ENCODE peak calls at places on chromosomes 4 and X, in four cellular contexts. One of them, this sample, is unnamed.

GRCh38 chrX:7927259-7928167 is at the start of gene PNPLA4:
- DNase-seq in H1: peak
- DNase-seq in sigmoid colon: peak
- DNase-seq in transverse colon: peak
- DNase-seq in this sample: peak

GRCh38 chr4:188960411-188961093 is 821.3 kb downstream of the TRIML1 start:
- DNase-seq in sigmoid colon: no peak
- DNase-seq in H1: no peak
- DNase-seq in transverse colon: no peak
- DNase-seq in this sample: no peak

GRCh38 chr4:103012085-103012484 is 7.4 kb downstream of the SLC9B1 start:
- DNase-seq in H1: no peak
- DNase-seq in sigmoid colon: no peak
- DNase-seq in transverse colon: no peak
- DNase-seq in this sample: no peak

GRCh38 chr4:147640331-147640730 is 23.1 kb downstream of the TMEM184C start:
- DNase-seq in transverse colon: no peak
- DNase-seq in sigmoid colon: no peak
- DNase-seq in H1: no peak
- DNase-seq in this sample: no peak

GRCh38 chr4:58274553-58274952 is 1164.4 kb upstream of the IGFBP7 start:
- DNase-seq in sigmoid colon: no peak
- DNase-seq in transverse colon: no peak
- DNase-seq in H1: no peak
- DNase-seq in this sample: no peak

GRCh38 chr4:132557660-132558059 is 591.4 kb upstream of the PCDH10 start:
- DNase-seq in sigmoid colon: no peak
- DNase-seq in H1: no peak
- DNase-seq in transverse colon: no peak
- DNase-seq in this sample: no peak

GRCh38 chrX:4844376-4844775 is 1130.9 kb upstream of the PRKX start:
- DNase-seq in transverse colon: no peak
- DNase-seq in H1: no peak
- DNase-seq in sigmoid colon: no peak
- DNase-seq in this sample: no peak

GRCh38 chrX:111837226-111837625 is 38.8 kb upstream of the TRPC5OS start:
- DNase-seq in H1: no peak
- DNase-seq in transverse colon: no peak
- DNase-seq in sigmoid colon: no peak
- DNase-seq in this sample: no peak

GRCh38 chrX:127708155-127708554 is 344.0 kb downstream of the ACTRT1 start:
- DNase-seq in H1: no peak
- DNase-seq in transverse colon: no peak
- DNase-seq in sigmoid colon: no peak
- DNase-seq in this sample: peak

GRCh38 chrX:148203531-148203930 is 222.4 kb downstream of the FMR1NB start:
- DNase-seq in transverse colon: no peak
- DNase-seq in H1: no peak
- DNase-seq in sigmoid colon: no peak
- DNase-seq in this sample: no peak

GRCh38 chrX:79130857-79131256 is 13.6 kb upstream of the GPR174 start:
- DNase-seq in transverse colon: no peak
- DNase-seq in sigmoid colon: no peak
- DNase-seq in H1: no peak
- DNase-seq in this sample: no peak

GRCh38 chrX:10278716-10279115 is 121.9 kb downstream of the CLCN4 start:
- DNase-seq in H1: no peak
- DNase-seq in transverse colon: no peak
- DNase-seq in sigmoid colon: no peak
- DNase-seq in this sample: no peak

GRCh38 chr4:118389731-118390520 is 37.1 kb upstream of the PRSS12 start:
- DNase-seq in sigmoid colon: no peak
- DNase-seq in transverse colon: no peak
- DNase-seq in H1: no peak
- DNase-seq in this sample: no peak

GRCh38 chr4:112321768-112322684 is 24.9 kb downstream of the ALPK1 start:
- DNase-seq in H1: peak
- DNase-seq in sigmoid colon: peak
- DNase-seq in transverse colon: peak
- DNase-seq in this sample: no peak

GRCh38 chrX:12789976-12790375 is 1.2 kb upstream of the PRPS2 start:
- DNase-seq in transverse colon: no peak
- DNase-seq in sigmoid colon: no peak
- DNase-seq in H1: no peak
- DNase-seq in this sample: no peak

GRCh38 chr4:82776925-82777542 is 21.6 kb downstream of the SCD5 start:
- DNase-seq in transverse colon: no peak
- DNase-seq in sigmoid colon: no peak
- DNase-seq in H1: no peak
- DNase-seq in this sample: no peak

GRCh38 chrX:44025611-44026010 is 52.4 kb upstream of the NDP start:
- DNase-seq in transverse colon: no peak
- DNase-seq in sigmoid colon: no peak
- DNase-seq in H1: no peak
- DNase-seq in this sample: no peak

GRCh38 chrX:46325312-46325877 is 219.8 kb downstream of the ZNF674 start:
- DNase-seq in H1: no peak
- DNase-seq in transverse colon: no peak
- DNase-seq in sigmoid colon: no peak
- DNase-seq in this sample: peak

GRCh38 chr4:185955817-185956542 is 113.0 kb upstream of the TLR3 start:
- DNase-seq in sigmoid colon: no peak
- DNase-seq in transverse colon: no peak
- DNase-seq in H1: no peak
- DNase-seq in this sample: no peak

GRCh38 chrX:37314526-37314925 is 34.6 kb upstream of the PRRG1 start:
- DNase-seq in transverse colon: no peak
- DNase-seq in H1: no peak
- DNase-seq in sigmoid colon: no peak
- DNase-seq in this sample: no peak

GRCh38 chr4:133910165-133910564 is 291.4 kb downstream of the PABPC4L start:
- DNase-seq in H1: no peak
- DNase-seq in sigmoid colon: no peak
- DNase-seq in transverse colon: no peak
- DNase-seq in this sample: no peak

GRCh38 chr4:13528823-13529129 is 15.5 kb downstream of the NKX3-2 start:
- DNase-seq in H1: no peak
- DNase-seq in sigmoid colon: no peak
- DNase-seq in transverse colon: no peak
- DNase-seq in this sample: no peak

GRCh38 chr4:6873792-6874461 is 35.7 kb upstream of the TBC1D14 start:
- DNase-seq in H1: peak
- DNase-seq in transverse colon: peak
- DNase-seq in sigmoid colon: peak
- DNase-seq in this sample: peak

GRCh38 chr4:78254893-78255292 is 197.8 kb downstream of the FRAS1 start:
- DNase-seq in sigmoid colon: no peak
- DNase-seq in transverse colon: no peak
- DNase-seq in H1: no peak
- DNase-seq in this sample: no peak
- H3K27ac ChIP-seq in sigmoid colon: no peak
- H3K27ac ChIP-seq in transverse colon: no peak
- H3K27ac ChIP-seq in H1: no peak
- H3K27ac ChIP-seq in this sample: no peak

GRCh38 chr4:14879643-14880042 is 122.6 kb upstream of the CPEB2 start:
- DNase-seq in transverse colon: no peak
- DNase-seq in H1: no peak
- DNase-seq in sigmoid colon: no peak
- DNase-seq in this sample: peak

GRCh38 chr4:14878681-14879080 is 123.6 kb upstream of the CPEB2 start:
- DNase-seq in sigmoid colon: no peak
- DNase-seq in H1: no peak
- DNase-seq in transverse colon: no peak
- DNase-seq in this sample: no peak

GRCh38 chr4:14874990-14875389 is 127.3 kb upstream of the CPEB2 start:
- DNase-seq in transverse colon: no peak
- DNase-seq in H1: no peak
- DNase-seq in sigmoid colon: no peak
- DNase-seq in this sample: no peak

GRCh38 chr4:14880805-14881204 is 121.5 kb upstream of the CPEB2 start:
- DNase-seq in H1: no peak
- DNase-seq in sigmoid colon: no peak
- DNase-seq in transverse colon: no peak
- DNase-seq in this sample: no peak

GRCh38 chr4:14877246-14878220 is 124.7 kb upstream of the CPEB2 start:
- DNase-seq in transverse colon: no peak
- DNase-seq in H1: no peak
- DNase-seq in sigmoid colon: no peak
- DNase-seq in this sample: peak
- TF ChIP-seq EP300 in transverse colon: no peak
- TF ChIP-seq EP300 in H1: no peak
- TF ChIP-seq EP300 in sigmoid colon: no peak
- TF ChIP-seq EP300 in this sample: no peak

GRCh38 chrX:101391831-101392230 is 1.0 kb downstream of the RPL36A start:
- DNase-seq in transverse colon: no peak
- DNase-seq in sigmoid colon: no peak
- DNase-seq in H1: no peak
- DNase-seq in this sample: no peak
- H3K27ac ChIP-seq in transverse colon: peak
- H3K27ac ChIP-seq in sigmoid colon: peak
- H3K27ac ChIP-seq in H1: peak
- H3K27ac ChIP-seq in this sample: peak

GRCh38 chr4:52945499-52945898 is 83.4 kb downstream of the RASL11B start:
- DNase-seq in H1: no peak
- DNase-seq in sigmoid colon: no peak
- DNase-seq in transverse colon: no peak
- DNase-seq in this sample: no peak

GRCh38 chr4:52949336-52949735 is 87.2 kb downstream of the RASL11B start:
- DNase-seq in H1: no peak
- DNase-seq in sigmoid colon: no peak
- DNase-seq in transverse colon: no peak
- DNase-seq in this sample: no peak

GRCh38 chr4:52945982-52946381 is 83.9 kb downstream of the RASL11B start:
- DNase-seq in H1: no peak
- DNase-seq in transverse colon: no peak
- DNase-seq in sigmoid colon: no peak
- DNase-seq in this sample: no peak

GRCh38 chr4:52947691-52948397 is 85.7 kb downstream of the RASL11B start:
- DNase-seq in transverse colon: no peak
- DNase-seq in sigmoid colon: no peak
- DNase-seq in H1: no peak
- DNase-seq in this sample: no peak

DNA sequence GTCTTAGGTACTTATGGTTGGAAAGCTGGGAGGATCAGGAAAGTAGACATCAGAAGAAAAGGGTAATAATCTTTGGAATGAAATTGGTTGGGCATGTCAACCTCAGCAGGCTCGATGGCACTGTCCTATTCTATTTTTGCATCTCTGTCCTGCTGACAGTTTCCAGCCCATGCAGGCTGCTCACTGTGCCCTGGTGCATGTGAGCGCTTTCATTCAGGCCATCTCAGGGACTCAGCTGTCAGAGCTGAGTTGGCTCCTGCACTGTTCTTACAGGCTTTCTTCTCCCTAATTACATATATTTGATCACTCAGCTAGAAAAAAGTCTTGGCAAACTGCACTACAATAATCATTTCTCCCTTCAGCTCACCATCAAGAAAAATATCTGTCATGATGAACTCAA is 84.7 kb downstream of the RASL11B start:
- DNase-seq in transverse colon: no peak
- DNase-seq in H1: no peak
- DNase-seq in sigmoid colon: no peak
- DNase-seq in this sample: no peak
- TF ChIP-seq EP300 in transverse colon: no peak
- TF ChIP-seq EP300 in H1: no peak
- TF ChIP-seq EP300 in sigmoid colon: no peak
- TF ChIP-seq EP300 in this sample: no peak

GRCh38 chrX:151169783-151170182 is 6.6 kb upstream of the GPR50 start:
- DNase-seq in transverse colon: no peak
- DNase-seq in H1: no peak
- DNase-seq in sigmoid colon: no peak
- DNase-seq in this sample: no peak

DNA sequence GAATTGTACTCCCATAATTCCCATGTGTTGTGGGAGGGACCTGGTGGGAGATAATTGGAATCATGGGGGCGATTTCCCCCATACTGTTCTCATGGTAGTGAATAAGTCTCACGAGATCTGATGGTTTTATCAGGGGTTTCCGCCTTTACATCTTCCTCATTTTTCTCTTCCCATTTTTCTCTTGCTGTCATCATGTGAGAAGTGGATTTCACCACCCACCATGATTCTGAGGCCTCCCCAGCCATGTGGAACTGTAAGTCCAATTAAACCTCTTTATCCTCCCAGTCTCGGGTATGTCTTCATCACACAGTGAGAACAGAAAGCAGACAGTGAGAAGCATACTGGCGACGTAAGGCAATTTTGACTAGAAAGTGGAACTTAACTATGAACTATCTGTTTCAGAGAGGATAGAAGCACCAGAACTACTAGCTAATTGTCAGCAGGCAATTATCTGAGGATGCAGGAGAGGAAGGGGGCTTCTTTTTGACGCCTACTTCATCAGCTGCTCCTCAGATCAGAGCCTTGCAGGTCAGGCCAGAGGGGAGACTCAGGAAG is 8.5 kb upstream of the GPR50 start:
- DNase-seq in transverse colon: no peak
- DNase-seq in sigmoid colon: no peak
- DNase-seq in H1: no peak
- DNase-seq in this sample: no peak
- H3K27ac ChIP-seq in transverse colon: no peak
- H3K27ac ChIP-seq in sigmoid colon: no peak
- H3K27ac ChIP-seq in H1: no peak
- H3K27ac ChIP-seq in this sample: no peak

GRCh38 chr4:2846172-2846571 is 2.5 kb downstream of the ADD1 start:
- DNase-seq in sigmoid colon: no peak
- DNase-seq in H1: no peak
- DNase-seq in transverse colon: no peak
- DNase-seq in this sample: no peak

GRCh38 chr4:2847297-2847871 is 3.7 kb downstream of the ADD1 start:
- DNase-seq in sigmoid colon: no peak
- DNase-seq in H1: peak
- DNase-seq in transverse colon: no peak
- DNase-seq in this sample: no peak

GRCh38 chr4:2842667-2843022 is 999 bp upstream of the ADD1 start:
- DNase-seq in sigmoid colon: no peak
- DNase-seq in transverse colon: no peak
- DNase-seq in H1: no peak
- DNase-seq in this sample: no peak

GRCh38 chr4:2843909-2844584 is 403 bp downstream of the ADD1 start:
- DNase-seq in transverse colon: peak
- DNase-seq in H1: no peak
- DNase-seq in sigmoid colon: peak
- DNase-seq in this sample: peak

GRCh38 chr4:2843023-2843908 is at the start of gene ADD1:
- DNase-seq in H1: peak
- DNase-seq in transverse colon: peak
- DNase-seq in sigmoid colon: peak
- DNase-seq in this sample: peak
- TF ChIP-seq EP300 in H1: no peak
- TF ChIP-seq EP300 in transverse colon: no peak
- TF ChIP-seq EP300 in sigmoid colon: peak
- TF ChIP-seq EP300 in this sample: no peak

DNA sequence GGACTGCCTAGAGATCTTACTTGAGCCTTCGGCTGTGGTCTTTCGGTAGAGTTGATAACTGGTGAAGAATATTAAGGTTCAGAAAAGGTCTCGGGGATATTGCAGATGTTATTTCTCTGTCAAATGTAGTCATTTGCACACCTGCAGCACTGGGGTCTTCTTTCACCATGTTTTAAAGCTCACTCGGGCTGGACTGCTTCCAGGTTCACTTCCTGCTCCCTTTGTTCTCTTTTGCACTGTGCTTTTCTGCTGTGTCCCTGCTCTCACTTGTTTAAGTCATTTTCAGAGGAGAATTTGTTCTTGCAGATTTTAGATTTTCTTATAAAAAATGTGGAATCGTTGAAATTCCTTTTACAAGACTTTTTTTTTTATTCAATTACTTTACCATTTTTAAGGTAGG is 68.5 kb downstream of the BMPR1B start:
- DNase-seq in sigmoid colon: no peak
- DNase-seq in transverse colon: no peak
- DNase-seq in H1: no peak
- DNase-seq in this sample: no peak
- H3K27ac ChIP-seq in sigmoid colon: no peak
- H3K27ac ChIP-seq in transverse colon: no peak
- H3K27ac ChIP-seq in H1: no peak
- H3K27ac ChIP-seq in this sample: no peak

This sample was measured in upper lobe of left lung.